ENCODE peak calls at places on chromosomes 3 and 15, in eight cellular contexts. A is G401; O is heart left ventricle; C is fibroblast of the conjunctiva; P is COR-L47; L is body of pancreas; T is activated CD4-positive, alpha-beta T cell treated with anti-CD3 and anti-CD28 coated beads, Interleukin-2, amount 50 U/mL, for 4 hours; I is right lobe of liver. Z is an unnamed sample.
A peak's percentile ranks its signal among the peaks of the same experiment; 100 is the strongest.

GRCh38 chr15:31262901-31263671 is 63.5 kb upstream of the KLF13 start:
- DNase-seq in T (no peak), C (no peak), O (no peak), P (no peak), L (no peak), A (no peak), I (peak; percentile 53), Z (no peak)

GRCh38 chr3:155325263-155325835 is 31.9 kb upstream of the STRIT1 start:
- DNase-seq in O (no peak), L (peak; percentile 60), I (no peak), C (no peak), P (no peak), A (no peak), T (no peak), Z (no peak)

GRCh38 chr3:66355394-66355793 is 134.6 kb downstream of the SLC25A26 start:
- DNase-seq in L (no peak), T (no peak), C (no peak), P (no peak), O (no peak), A (no peak), I (no peak), Z (no peak)

GRCh38 chr3:173066044-173066679 is 74.9 kb downstream of the SPATA16 start:
- DNase-seq in P (no peak), L (peak; percentile 6), O (peak; percentile 61), T (no peak), C (peak; percentile 57), A (no peak), I (no peak), Z (no peak)

GRCh38 chr3:70620367-70620766 is 307.9 kb upstream of the MDFIC2 start:
- DNase-seq in I (no peak), P (no peak), T (no peak), C (no peak), L (no peak), O (no peak), A (no peak), Z (no peak)

GRCh38 chr3:122942937-122943827 is 84.4 kb downstream of the SEMA5B start:
- DNase-seq in P (peak; percentile 74), I (peak; percentile 82), L (peak; percentile 90), A (peak; percentile 32), T (peak; percentile 8), O (peak; percentile 78), C (peak; percentile 13), Z (peak; percentile 94)

GRCh38 chr3:149751551-149751950 is 738 bp downstream of the COMMD2 start:
- DNase-seq in T (no peak), I (no peak), C (no peak), P (no peak), O (no peak), L (no peak), A (peak; percentile 46), Z (no peak)

GRCh38 chr3:191728186-191728585 is 267.2 kb downstream of the PYDC2 start:
- DNase-seq in T (no peak), A (no peak), C (no peak), O (no peak), P (no peak), I (no peak), L (no peak), Z (no peak)

GRCh38 chr15:69806287-69806915 is 291.3 kb downstream of the TLE3 start:
- DNase-seq in O (no peak), P (no peak), L (no peak), I (no peak), C (no peak), T (no peak), A (no peak), Z (no peak)